ENCODE peak calls at places on chromosomes 11 and 22, in eight cellular contexts. N is sigmoid colon, H is adrenal gland, P is vagina, L is brain microvascular endothelial cell, X is AG04450, S is fibroblast of lung, I is left ventricle myocardium inferior. Q is an unnamed sample.

GRCh38 chr11:28621648-28622215 is 513.5 kb downstream of the METTL15 start:
- DNase-seq in N (no peak), H (peak; percentile 22), P (no peak), L (peak; percentile 8), X (no peak), S (peak; percentile 20), I (no peak), Q (no peak)

GRCh38 chr11:65290448-65291165 is 24.1 kb upstream of the CDC42EP2 start:
- DNase-seq in N (peak; percentile 99), H (peak; percentile 82), P (no peak), L (peak; percentile 98), X (peak; percentile 99), S (peak; percentile 94), I (peak; percentile 93), Q (no peak)

GRCh38 chr22:20246368-20247009 is 21.6 kb downstream of the RTN4R start:
- DNase-seq in N (no peak), H (no peak), P (no peak), L (no peak), X (no peak), S (no peak), I (no peak), Q (peak; percentile 93)

GRCh38 chr11:134469627-134470026 is 57.6 kb upstream of the B3GAT1 start:
- DNase-seq in N (no peak), H (no peak), P (no peak), L (no peak), X (no peak), S (no peak), I (no peak), Q (peak; percentile 64)

GRCh38 chr11:63719987-63720386 is 38.7 kb downstream of the RTN3 start:
- DNase-seq in N (no peak), H (no peak), P (no peak), L (peak; percentile 72), X (peak; percentile 18), S (peak; percentile 66), I (no peak), Q (no peak)

GRCh38 chr11:133947298-133947905 is 9.4 kb downstream of the IGSF9B start:
- DNase-seq in N (no peak), H (no peak), P (no peak), L (peak; percentile 29), X (no peak), S (peak; percentile 66), I (peak; percentile 60), Q (peak; percentile 96)

GRCh38 chr11:57638005-57638760 is 11.5 kb downstream of the YPEL4 start:
- DNase-seq in N (peak; percentile 92), H (peak; percentile 78), P (no peak), L (peak; percentile 86), X (peak; percentile 58), S (peak; percentile 85), I (peak; percentile 63), Q (peak; percentile 99)

GRCh38 chr11:121741954-121742361 is 289.2 kb upstream of the SORL1-AS1 start:
- DNase-seq in N (peak; percentile 94), H (peak; percentile 54), P (no peak), L (peak; percentile 3), X (no peak), S (peak; percentile 61), I (peak; percentile 79), Q (no peak)

GRCh38 chr11:33808228-33808828 is 34.0 kb upstream of the FBXO3 start:
- DNase-seq in N (peak; percentile 91), H (peak; percentile 92), P (no peak), L (peak; percentile 82), X (peak; percentile 63), S (peak; percentile 63), I (peak; percentile 81), Q (peak; percentile 76)

GRCh38 chr11:69704508-69705245 is 855 bp upstream of the FGF19 start:
- DNase-seq in N (no peak), H (no peak), P (no peak), L (no peak), X (no peak), S (no peak), I (no peak), Q (peak; percentile 96)

GRCh38 chr11:86172894-86173293 is 71.7 kb upstream of the EED start:
- DNase-seq in N (no peak), H (no peak), P (no peak), L (peak; percentile 65), X (no peak), S (peak; percentile 90), I (no peak), Q (no peak)

GRCh38 chr11:84019576-84020194 is 733.5 kb upstream of the CCDC90B start:
- DNase-seq in N (no peak), H (peak; percentile 51), P (no peak), L (peak; percentile 70), X (no peak), S (peak; percentile 89), I (no peak), Q (no peak)

GRCh38 chr11:14001597-14001996 is 39.1 kb downstream of the SPON1 start:
- DNase-seq in N (no peak), H (no peak), P (no peak), L (no peak), X (no peak), S (no peak), I (no peak), Q (no peak)

GRCh38 chr11:12110201-12110713 is at the start of gene MICAL2:
- DNase-seq in N (peak; percentile 94), H (peak; percentile 84), P (no peak), L (peak; percentile 78), X (peak; percentile 57), S (peak; percentile 88), I (peak; percentile 92), Q (peak; percentile 98)
- H3K27me3 ChIP-seq in N (no peaks in the 10 kb centered on the region), H (no peaks in the 10 kb centered on the region), P (no peaks in the 10 kb centered on the region), L (no peaks in the 10 kb centered on the region), X (no peaks in the 10 kb centered on the region), S (no peaks in the 10 kb centered on the region), I (no peaks in the 10 kb centered on the region), Q (peaks cover 30% of the 10 kb centered on the region)

GRCh38 chr11:124745270-124745834 is 5.6 kb downstream of the NRGN start:
- DNase-seq in N (no peak), H (no peak), P (no peak), L (no peak), X (no peak), S (no peak), I (no peak), Q (no peak)
- H3K27me3 ChIP-seq in N (peaks cover 90% of the 10 kb centered on the region), H (peaks cover 58% of the 10 kb centered on the region), P (no peaks in the 10 kb centered on the region), L (no peaks in the 10 kb centered on the region), X (no peaks in the 10 kb centered on the region), S (no peaks in the 10 kb centered on the region), I (peaks cover 99% of the 10 kb centered on the region), Q (peaks cover 95% of the 10 kb centered on the region)

DNA sequence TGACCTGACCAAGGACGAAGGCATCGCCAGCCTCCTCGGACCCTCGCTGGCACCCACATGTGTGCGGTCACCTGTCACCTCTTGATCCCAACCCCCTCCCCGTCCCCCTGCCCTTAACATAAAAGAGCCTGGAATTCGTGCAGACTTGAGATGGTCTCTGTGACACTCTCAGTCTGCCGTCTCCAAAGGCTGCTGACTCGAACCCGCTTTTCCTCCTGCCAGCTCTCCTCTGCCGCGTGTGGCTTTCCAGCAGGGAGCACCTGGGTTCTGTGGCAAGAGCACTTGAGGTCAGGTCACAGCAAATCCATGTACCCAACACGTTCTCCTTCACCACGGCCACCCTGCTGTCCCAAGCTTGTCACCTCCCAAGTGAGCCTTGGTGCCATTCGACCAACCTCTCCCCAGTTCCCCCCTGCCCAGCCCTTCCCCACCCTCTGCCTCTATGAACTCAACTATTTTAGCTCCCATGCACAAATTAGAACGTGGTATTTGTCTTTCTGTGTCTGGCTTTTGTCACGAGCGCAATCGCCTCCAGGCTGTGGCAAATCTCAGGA is 207.6 kb downstream of the BRD1 start:
- DNase-seq in N (no peak), H (no peak), P (no peak), L (no peak), X (no peak), S (no peak), I (peak; percentile 7), Q (no peak)
- H3K27me3 ChIP-seq in N (no peaks in the 10 kb centered on the region), H (peaks cover 2% of the 10 kb centered on the region), P (no peaks in the 10 kb centered on the region), L (no peaks in the 10 kb centered on the region), X (no peaks in the 10 kb centered on the region), S (no peaks in the 10 kb centered on the region), I (peaks cover 46% of the 10 kb centered on the region), Q (no peaks in the 10 kb centered on the region)

GRCh38 chr22:22741843-22742242 is 97.4 kb downstream of the GGTLC2 start:
- DNase-seq in N (no peak), H (no peak), P (no peak), L (no peak), X (no peak), S (no peak), I (no peak), Q (no peak)
- H3K27me3 ChIP-seq in N (no peaks in the 10 kb centered on the region), H (peaks cover 8% of the 10 kb centered on the region), P (no peaks in the 10 kb centered on the region), L (peaks cover 46% of the 10 kb centered on the region), X (peaks cover 9% of the 10 kb centered on the region), S (peaks cover 3% of the 10 kb centered on the region), I (peaks cover 88% of the 10 kb centered on the region), Q (peaks cover 48% of the 10 kb centered on the region)

DNA sequence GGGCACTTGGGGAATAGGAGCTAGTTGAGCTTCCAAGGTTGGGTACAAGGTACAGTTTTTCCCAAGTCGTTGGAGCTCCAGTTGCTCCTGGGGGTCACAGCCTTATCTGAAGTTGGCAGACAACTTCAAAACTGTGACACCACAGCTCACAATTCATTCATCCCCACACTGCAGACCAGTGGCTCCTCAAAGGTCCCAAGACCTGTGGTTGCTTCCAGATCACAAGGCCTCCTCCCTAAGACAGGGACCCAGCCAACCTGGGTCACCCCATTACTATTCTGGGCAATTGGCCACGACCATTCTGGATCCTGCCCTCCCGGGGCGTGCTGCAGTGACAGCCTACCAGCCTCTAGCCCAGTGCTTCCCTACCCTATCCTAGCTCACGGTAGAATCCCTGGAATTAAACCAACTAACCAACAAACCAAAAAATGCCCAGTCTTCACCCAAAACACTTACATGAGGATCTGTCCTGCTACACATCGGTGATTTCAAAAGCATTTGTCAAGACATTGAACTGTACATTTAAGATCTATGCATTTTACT is 862 bp upstream of the PDXP start:
- DNase-seq in N (no peak), H (no peak), P (no peak), L (no peak), X (no peak), S (no peak), I (no peak), Q (peak; percentile 77)
- H3K27me3 ChIP-seq in N (no peaks in the 10 kb centered on the region), H (no peaks in the 10 kb centered on the region), P (no peaks in the 10 kb centered on the region), L (no peaks in the 10 kb centered on the region), X (no peaks in the 10 kb centered on the region), S (no peaks in the 10 kb centered on the region), I (no peaks in the 10 kb centered on the region), Q (no peaks in the 10 kb centered on the region)

DNA sequence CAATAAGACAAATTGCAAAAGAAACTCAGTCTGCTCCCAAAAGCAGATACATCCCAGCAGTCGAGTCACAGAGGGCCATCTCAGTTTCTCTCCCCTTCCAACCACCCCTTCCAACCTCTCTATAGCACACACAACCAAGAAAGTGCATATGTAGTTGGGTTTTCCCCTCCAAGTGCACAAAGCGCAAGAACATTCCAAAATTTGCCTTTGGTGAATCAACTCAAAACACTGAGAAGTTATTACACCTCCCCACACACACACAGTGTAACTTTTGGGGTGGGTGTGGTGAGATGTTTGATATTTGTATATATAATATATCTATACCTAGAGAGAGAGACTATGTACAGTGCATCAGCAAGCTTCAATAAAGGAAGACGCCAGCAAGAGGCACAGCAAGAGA is 10.2 kb upstream of the SCN4B start:
- DNase-seq in N (no peak), H (no peak), P (no peak), L (no peak), X (no peak), S (no peak), I (no peak), Q (no peak)
- H3K27me3 ChIP-seq in N (peaks cover 4% of the 10 kb centered on the region), H (no peaks in the 10 kb centered on the region), P (no peaks in the 10 kb centered on the region), L (peaks cover 8% of the 10 kb centered on the region), X (peaks cover 22% of the 10 kb centered on the region), S (peaks cover 11% of the 10 kb centered on the region), I (no peaks in the 10 kb centered on the region), Q (peaks cover 35% of the 10 kb centered on the region)